ENCODE peak calls at places on chromosomes 13 and 19, in eight cellular contexts. One of them, this sample, is unnamed. For H3K4me1, the result is how much of the 10 kb centered on the place peaks cover.

GRCh38 chr13:50485979-50486935 is 357.2 kb downstream of the DLEU7 start:
- DNase-seq in esophagus squamous epithelium: no peak
- DNase-seq in heart left ventricle: no peak
- DNase-seq in left ventricle myocardium inferior: no peak
- DNase-seq in GM23248: peak
- DNase-seq in spleen: no peak
- DNase-seq in PC-3: no peak
- DNase-seq in A673: peak
- DNase-seq in this sample: no peak

GRCh38 chr19:9934132-9934950 is 2.0 kb downstream of the OLFM2 start:
- DNase-seq in spleen: peak
- DNase-seq in GM23248: peak
- DNase-seq in A673: peak
- DNase-seq in PC-3: peak
- DNase-seq in left ventricle myocardium inferior: peak
- DNase-seq in esophagus squamous epithelium: no peak
- DNase-seq in heart left ventricle: peak
- DNase-seq in this sample: peak

GRCh38 chr13:94585543-94586101 is 10.3 kb downstream of the TGDS start:
- DNase-seq in heart left ventricle: no peak
- DNase-seq in PC-3: no peak
- DNase-seq in spleen: no peak
- DNase-seq in GM23248: no peak
- DNase-seq in A673: no peak
- DNase-seq in esophagus squamous epithelium: no peak
- DNase-seq in left ventricle myocardium inferior: no peak
- DNase-seq in this sample: peak

GRCh38 chr13:20788312-20788711 is 14.6 kb upstream of the EEF1AKMT1 start:
- DNase-seq in left ventricle myocardium inferior: no peak
- DNase-seq in spleen: no peak
- DNase-seq in GM23248: no peak
- DNase-seq in heart left ventricle: no peak
- DNase-seq in PC-3: no peak
- DNase-seq in A673: no peak
- DNase-seq in esophagus squamous epithelium: no peak
- DNase-seq in this sample: no peak

GRCh38 chr13:111219950-111220349 is 100.5 kb upstream of the TEX29 start:
- DNase-seq in GM23248: peak
- DNase-seq in esophagus squamous epithelium: no peak
- DNase-seq in A673: no peak
- DNase-seq in spleen: no peak
- DNase-seq in PC-3: no peak
- DNase-seq in left ventricle myocardium inferior: no peak
- DNase-seq in heart left ventricle: no peak
- DNase-seq in this sample: no peak

GRCh38 chr19:7638802-7639465 is 2.0 kb downstream of the STXBP2 start:
- DNase-seq in heart left ventricle: no peak
- DNase-seq in A673: no peak
- DNase-seq in GM23248: no peak
- DNase-seq in esophagus squamous epithelium: no peak
- DNase-seq in left ventricle myocardium inferior: no peak
- DNase-seq in spleen: no peak
- DNase-seq in PC-3: no peak
- DNase-seq in this sample: no peak

GRCh38 chr13:51453959-51454703 is 1.3 kb upstream of the INTS6 start:
- DNase-seq in PC-3: peak
- DNase-seq in esophagus squamous epithelium: no peak
- DNase-seq in GM23248: peak
- DNase-seq in left ventricle myocardium inferior: peak
- DNase-seq in heart left ventricle: peak
- DNase-seq in A673: peak
- DNase-seq in spleen: peak
- DNase-seq in this sample: peak

GRCh38 chr13:86689901-86690300 is 890.7 kb upstream of the SLITRK6 start:
- DNase-seq in esophagus squamous epithelium: no peak
- DNase-seq in PC-3: no peak
- DNase-seq in heart left ventricle: no peak
- DNase-seq in GM23248: no peak
- DNase-seq in spleen: no peak
- DNase-seq in left ventricle myocardium inferior: no peak
- DNase-seq in A673: no peak
- DNase-seq in this sample: no peak

GRCh38 chr13:27482996-27483395 is 32.6 kb upstream of the MTIF3 start:
- DNase-seq in esophagus squamous epithelium: no peak
- DNase-seq in spleen: no peak
- DNase-seq in heart left ventricle: peak
- DNase-seq in GM23248: no peak
- DNase-seq in left ventricle myocardium inferior: no peak
- DNase-seq in A673: no peak
- DNase-seq in PC-3: no peak
- DNase-seq in this sample: peak

GRCh38 chr13:91145806-91146205 is 201.7 kb upstream of the MIR17HG start:
- DNase-seq in A673: no peak
- DNase-seq in PC-3: no peak
- DNase-seq in GM23248: no peak
- DNase-seq in left ventricle myocardium inferior: no peak
- DNase-seq in esophagus squamous epithelium: no peak
- DNase-seq in heart left ventricle: no peak
- DNase-seq in spleen: no peak
- DNase-seq in this sample: no peak

GRCh38 chr19:12664406-12665280 is 1.9 kb downstream of the MAN2B1 start:
- DNase-seq in heart left ventricle: no peak
- DNase-seq in A673: peak
- DNase-seq in spleen: peak
- DNase-seq in esophagus squamous epithelium: no peak
- DNase-seq in PC-3: no peak
- DNase-seq in GM23248: peak
- DNase-seq in left ventricle myocardium inferior: no peak
- DNase-seq in this sample: no peak

GRCh38 chr19:45774765-45775164 is 5.7 kb upstream of the SIX5 start:
- DNase-seq in left ventricle myocardium inferior: no peak
- DNase-seq in heart left ventricle: no peak
- DNase-seq in A673: no peak
- DNase-seq in PC-3: no peak
- DNase-seq in spleen: no peak
- DNase-seq in GM23248: no peak
- DNase-seq in esophagus squamous epithelium: no peak
- DNase-seq in this sample: no peak

GRCh38 chr19:11457115-11457514 is 21.7 kb downstream of the PRKCSH start:
- DNase-seq in spleen: no peak
- DNase-seq in heart left ventricle: no peak
- DNase-seq in A673: no peak
- DNase-seq in PC-3: no peak
- DNase-seq in left ventricle myocardium inferior: no peak
- DNase-seq in esophagus squamous epithelium: no peak
- DNase-seq in GM23248: no peak
- DNase-seq in this sample: no peak

GRCh38 chr13:79451500-79451962 is 29.4 kb upstream of the NDFIP2 start:
- DNase-seq in A673: peak
- DNase-seq in heart left ventricle: peak
- DNase-seq in PC-3: peak
- DNase-seq in left ventricle myocardium inferior: no peak
- DNase-seq in spleen: peak
- DNase-seq in GM23248: peak
- DNase-seq in esophagus squamous epithelium: no peak
- DNase-seq in this sample: peak

GRCh38 chr13:74166286-74166685 is 32.1 kb upstream of the KLF12 start:
- DNase-seq in heart left ventricle: no peak
- DNase-seq in PC-3: no peak
- DNase-seq in A673: no peak
- DNase-seq in GM23248: no peak
- DNase-seq in spleen: no peak
- DNase-seq in left ventricle myocardium inferior: no peak
- DNase-seq in esophagus squamous epithelium: no peak
- DNase-seq in this sample: no peak

GRCh38 chr13:76884167-76884566 is 2.0 kb downstream of the KCTD12 start:
- DNase-seq in spleen: peak
- DNase-seq in esophagus squamous epithelium: no peak
- DNase-seq in heart left ventricle: peak
- DNase-seq in PC-3: no peak
- DNase-seq in GM23248: peak
- DNase-seq in A673: peak
- DNase-seq in left ventricle myocardium inferior: peak
- DNase-seq in this sample: no peak

GRCh38 chr13:51501592-51502205 is 48.9 kb upstream of the INTS6 start:
- DNase-seq in GM23248: peak
- DNase-seq in PC-3: peak
- DNase-seq in left ventricle myocardium inferior: no peak
- DNase-seq in heart left ventricle: no peak
- DNase-seq in esophagus squamous epithelium: no peak
- DNase-seq in spleen: no peak
- DNase-seq in A673: peak
- DNase-seq in this sample: no peak

DNA sequence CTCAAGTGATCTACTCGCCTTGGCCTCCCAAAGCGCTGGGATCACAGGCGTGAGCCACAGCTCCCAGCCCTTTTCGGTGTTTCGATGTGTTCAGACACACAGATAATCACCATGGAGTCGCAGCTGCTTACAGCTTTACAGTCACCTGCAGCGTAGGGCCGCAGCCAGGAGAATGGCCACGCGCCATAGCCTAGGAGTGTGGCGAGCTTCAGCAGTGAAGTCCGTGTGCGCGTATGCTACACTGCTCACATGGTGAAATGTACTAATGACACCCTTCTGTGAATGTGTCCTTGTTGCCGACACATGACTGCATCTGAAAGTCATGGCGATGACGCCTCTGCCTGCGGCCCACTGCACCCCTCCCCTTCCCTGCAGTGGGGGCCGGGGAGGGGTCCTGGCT is 23.6 kb downstream of the AP3D1 start:
- DNase-seq in spleen: peak
- DNase-seq in PC-3: no peak
- DNase-seq in left ventricle myocardium inferior: peak
- DNase-seq in GM23248: no peak
- DNase-seq in A673: no peak
- DNase-seq in esophagus squamous epithelium: no peak
- DNase-seq in heart left ventricle: peak
- DNase-seq in this sample: peak
- H3K27ac ChIP-seq in spleen: no peak
- H3K27ac ChIP-seq in PC-3: no peak
- H3K27ac ChIP-seq in left ventricle myocardium inferior: peak
- H3K27ac ChIP-seq in GM23248: no peak
- H3K27ac ChIP-seq in A673: peak
- H3K27ac ChIP-seq in esophagus squamous epithelium: no peak
- H3K27ac ChIP-seq in heart left ventricle: peak
- H3K27ac ChIP-seq in this sample: no peak

DNA sequence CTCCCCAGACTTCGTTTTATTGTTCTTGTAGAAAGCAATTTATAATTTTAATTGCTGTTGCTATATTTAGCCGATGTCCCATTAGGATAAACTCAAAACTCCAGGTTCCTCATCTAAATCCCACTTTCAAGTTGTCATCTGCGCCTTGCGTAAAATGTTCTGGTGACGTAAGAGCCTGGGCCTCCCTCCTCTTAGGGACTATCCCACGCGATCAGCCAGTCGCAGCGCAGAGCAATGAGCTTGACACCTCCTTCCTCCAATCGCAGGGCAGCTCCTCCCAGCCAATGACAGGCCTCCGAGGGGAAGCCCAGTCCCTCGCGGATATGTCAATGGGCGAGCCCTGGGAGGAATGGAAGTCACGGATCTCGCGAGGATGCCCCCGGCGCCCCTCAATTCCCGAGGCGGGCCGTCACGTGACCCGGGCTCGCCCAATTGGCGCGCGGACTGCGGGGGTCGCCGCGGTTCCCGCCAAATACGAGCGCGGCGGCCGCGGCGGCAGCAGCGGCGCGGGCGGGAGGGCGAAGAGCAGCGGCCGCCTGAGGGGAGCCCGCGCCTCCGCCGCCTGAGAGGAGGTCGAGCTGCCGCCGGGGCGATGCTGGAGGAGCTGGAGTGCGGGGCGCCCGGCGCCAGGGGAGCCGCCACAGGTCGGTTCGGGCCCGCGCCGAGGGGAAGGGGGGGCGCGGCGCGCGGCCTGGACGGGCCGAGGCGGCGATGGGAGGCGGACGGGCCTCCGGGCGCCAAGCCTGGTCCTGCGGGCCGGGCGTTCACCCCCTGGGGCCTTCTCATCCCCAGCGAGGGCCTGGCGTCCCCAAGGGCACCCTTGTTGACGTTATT is at the start of gene CHAF1A:
- DNase-seq in GM23248: peak
- DNase-seq in left ventricle myocardium inferior: peak
- DNase-seq in spleen: peak
- DNase-seq in esophagus squamous epithelium: peak
- DNase-seq in PC-3: peak
- DNase-seq in heart left ventricle: peak
- DNase-seq in A673: peak
- DNase-seq in this sample: peak
- H3K4me3 ChIP-seq in GM23248: peak
- H3K4me3 ChIP-seq in left ventricle myocardium inferior: peak
- H3K4me3 ChIP-seq in spleen: peak
- H3K4me3 ChIP-seq in esophagus squamous epithelium: peak
- H3K4me3 ChIP-seq in PC-3: peak
- H3K4me3 ChIP-seq in heart left ventricle: peak
- H3K4me3 ChIP-seq in A673: peak
- H3K4me3 ChIP-seq in this sample: peak

GRCh38 chr13:31625115-31625514 is 114.2 kb upstream of the RXFP2 start:
- DNase-seq in GM23248: peak
- DNase-seq in PC-3: peak
- DNase-seq in heart left ventricle: no peak
- DNase-seq in esophagus squamous epithelium: no peak
- DNase-seq in spleen: no peak
- DNase-seq in left ventricle myocardium inferior: no peak
- DNase-seq in A673: no peak
- DNase-seq in this sample: no peak
- H3K4me1 ChIP-seq in GM23248: half or more
- H3K4me1 ChIP-seq in PC-3: under half
- H3K4me1 ChIP-seq in heart left ventricle: under half
- H3K4me1 ChIP-seq in esophagus squamous epithelium: under half
- H3K4me1 ChIP-seq in spleen: under half
- H3K4me1 ChIP-seq in left ventricle myocardium inferior: under half
- H3K4me1 ChIP-seq in A673: under half
- H3K4me1 ChIP-seq in this sample: under half

GRCh38 chr19:46977548-46977947 is 42.1 kb upstream of the NPAS1 start:
- DNase-seq in A673: no peak
- DNase-seq in heart left ventricle: no peak
- DNase-seq in spleen: peak
- DNase-seq in GM23248: peak
- DNase-seq in esophagus squamous epithelium: no peak
- DNase-seq in left ventricle myocardium inferior: no peak
- DNase-seq in PC-3: no peak
- DNase-seq in this sample: no peak

GRCh38 chr19:46976845-46977320 is 42.8 kb upstream of the NPAS1 start:
- DNase-seq in heart left ventricle: peak
- DNase-seq in GM23248: peak
- DNase-seq in A673: no peak
- DNase-seq in spleen: peak
- DNase-seq in left ventricle myocardium inferior: peak
- DNase-seq in esophagus squamous epithelium: no peak
- DNase-seq in PC-3: no peak
- DNase-seq in this sample: no peak

GRCh38 chr19:46979770-46980105 is 39.9 kb upstream of the NPAS1 start:
- DNase-seq in esophagus squamous epithelium: no peak
- DNase-seq in PC-3: no peak
- DNase-seq in left ventricle myocardium inferior: no peak
- DNase-seq in spleen: peak
- DNase-seq in A673: no peak
- DNase-seq in GM23248: no peak
- DNase-seq in heart left ventricle: no peak
- DNase-seq in this sample: no peak

GRCh38 chr19:46979103-46979769 is 40.4 kb upstream of the NPAS1 start:
- DNase-seq in GM23248: no peak
- DNase-seq in A673: no peak
- DNase-seq in PC-3: no peak
- DNase-seq in esophagus squamous epithelium: no peak
- DNase-seq in left ventricle myocardium inferior: no peak
- DNase-seq in spleen: no peak
- DNase-seq in heart left ventricle: peak
- DNase-seq in this sample: no peak

GRCh38 chr19:46978470-46978869 is 41.2 kb upstream of the NPAS1 start:
- DNase-seq in GM23248: no peak
- DNase-seq in left ventricle myocardium inferior: no peak
- DNase-seq in A673: no peak
- DNase-seq in heart left ventricle: no peak
- DNase-seq in spleen: no peak
- DNase-seq in PC-3: no peak
- DNase-seq in esophagus squamous epithelium: no peak
- DNase-seq in this sample: no peak
- H3K27ac ChIP-seq in GM23248: peak
- H3K27ac ChIP-seq in left ventricle myocardium inferior: peak
- H3K27ac ChIP-seq in A673: peak
- H3K27ac ChIP-seq in heart left ventricle: peak
- H3K27ac ChIP-seq in spleen: peak
- H3K27ac ChIP-seq in PC-3: no peak
- H3K27ac ChIP-seq in esophagus squamous epithelium: peak
- H3K27ac ChIP-seq in this sample: peak